ENCODE peak calls at places on chromosomes 6 and 20, in ten cellular contexts. D, Q, G, A, M, N, H, S, I and X are unnamed samples.
A peak's percentile ranks its signal among the peaks of the same experiment; 100 is the strongest.

GRCh38 chr6:112214749-112215269 is 39.6 kb downstream of the LAMA4 start:
- DNase-seq in D (no peak), Q (no peak), G (no peak), A (peak; percentile 82), M (no peak), N (no peak), H (no peak), S (no peak), I (no peak), X (no peak)

GRCh38 chr6:89940225-89941027 is 46.2 kb downstream of the GJA10 start:
- DNase-seq in D (peak; percentile 75), Q (peak; percentile 70), G (peak; percentile 60), A (peak; percentile 73), M (peak; percentile 88), N (peak; percentile 67), H (peak; percentile 52), S (peak; percentile 64), I (peak; percentile 78), X (peak; percentile 78)

GRCh38 chr6:45148711-45149341 is 179.3 kb upstream of the RUNX2 start:
- DNase-seq in D (no peak), Q (no peak), G (no peak), A (no peak), M (no peak), N (no peak), H (no peak), S (no peak), I (no peak), X (no peak)

GRCh38 chr20:24109537-24109936 is 121.0 kb upstream of the GGTLC1 start:
- DNase-seq in D (no peak), Q (no peak), G (no peak), A (no peak), M (no peak), N (no peak), H (no peak), S (no peak), I (no peak), X (no peak)

GRCh38 chr6:116255246-116255800 is 1.4 kb upstream of the TSPYL4 start:
- DNase-seq in D (peak; percentile 63), Q (no peak), G (no peak), A (peak; percentile 61), M (no peak), N (no peak), H (no peak), S (no peak), I (no peak), X (no peak)

GRCh38 chr6:139522471-139523220 is 148.2 kb upstream of the CITED2 start:
- DNase-seq in D (no peak), Q (no peak), G (no peak), A (no peak), M (no peak), N (no peak), H (no peak), S (no peak), I (no peak), X (no peak)

GRCh38 chr20:20037960-20038359 is 14.3 kb downstream of the CRNKL1 start:
- DNase-seq in D (no peak), Q (no peak), G (no peak), A (peak; percentile 82), M (no peak), N (no peak), H (no peak), S (no peak), I (no peak), X (no peak)

GRCh38 chr6:113481441-113481840 is 375.7 kb upstream of the MARCKS start:
- DNase-seq in D (no peak), Q (no peak), G (no peak), A (no peak), M (no peak), N (no peak), H (no peak), S (no peak), I (no peak), X (no peak)

GRCh38 chr6:10351678-10352220 is 63.1 kb downstream of the TFAP2A start:
- DNase-seq in D (no peak), Q (no peak), G (no peak), A (no peak), M (no peak), N (no peak), H (no peak), S (no peak), I (no peak), X (no peak)

GRCh38 chr6:30781697-30782424 is 37.5 kb upstream of the IER3 start:
- DNase-seq in D (peak; percentile 89), Q (no peak), G (peak; percentile 72), A (peak; percentile 86), M (no peak), N (peak; percentile 97), H (no peak), S (no peak), I (no peak), X (peak; percentile 88)
- H3K27ac ChIP-seq in D (peak overlapping the region; percentile 46), Q (no peak overlapping the region), G (peak overlapping the region; percentile 63), A (peak overlapping the region; percentile 82), M (no peak overlapping the region), N (peak overlapping the region; percentile 97), H (peak overlapping the region; percentile 26), S (no peak overlapping the region), I (peak overlapping the region; percentile 64), X (peak overlapping the region; percentile 99)

GRCh38 chr6:105781905-105782304 is 304.2 kb upstream of the PRDM1 start:
- DNase-seq in D (no peak), Q (peak; percentile 50), G (no peak), A (no peak), M (peak; percentile 79), N (no peak), H (no peak), S (no peak), I (no peak), X (no peak)
- H3K27ac ChIP-seq in D (no peak overlapping the region), Q (no peak overlapping the region), G (no peak overlapping the region), A (no peak overlapping the region), M (peak overlapping the region; percentile 42), N (no peak overlapping the region), H (peak overlapping the region; percentile 52), S (no peak overlapping the region), I (no peak overlapping the region), X (no peak overlapping the region)

GRCh38 chr6:163964778-163965177 is 550.3 kb downstream of the QKI start:
- DNase-seq in D (no peak), Q (no peak), G (no peak), A (no peak), M (no peak), N (no peak), H (no peak), S (no peak), I (no peak), X (no peak)
- H3K27ac ChIP-seq in D (no peak overlapping the region), Q (no peak overlapping the region), G (no peak overlapping the region), A (no peak overlapping the region), M (no peak overlapping the region), N (peak overlapping the region; percentile 94), H (no peak overlapping the region), S (no peak overlapping the region), I (no peak overlapping the region), X (no peak overlapping the region)

DNA sequence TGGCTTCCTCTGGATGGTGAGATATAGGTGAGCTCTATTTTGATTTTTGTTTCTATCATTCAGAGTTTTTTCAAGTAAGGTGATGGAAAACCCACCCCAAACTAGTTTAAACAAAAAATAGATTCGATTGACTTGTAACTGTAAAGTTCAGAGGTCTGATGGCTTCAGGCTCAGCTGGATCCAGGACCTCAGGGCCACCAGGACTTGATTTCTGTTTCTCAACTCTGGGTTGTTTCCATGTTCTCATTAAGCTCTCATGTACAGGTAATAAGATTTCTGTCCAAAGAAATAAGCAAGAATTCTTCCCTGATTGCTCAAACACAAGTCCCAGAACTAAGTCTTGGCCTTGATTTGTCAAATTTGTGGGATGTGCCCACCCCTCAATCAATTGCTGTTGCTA is 67.0 kb downstream of the DLGAP4 start:
- DNase-seq in D (no peak), Q (no peak), G (no peak), A (no peak), M (no peak), N (no peak), H (no peak), S (no peak), I (no peak), X (no peak)
- H3K27ac ChIP-seq in D (no peak overlapping the region), Q (no peak overlapping the region), G (no peak overlapping the region), A (no peak overlapping the region), M (no peak overlapping the region), N (no peak overlapping the region), H (no peak overlapping the region), S (no peak overlapping the region), I (no peak overlapping the region), X (no peak overlapping the region)

GRCh38 chr6:34232901-34233300 is 3.8 kb upstream of the HMGA1 start:
- DNase-seq in D (no peak), Q (no peak), G (no peak), A (no peak), M (no peak), N (no peak), H (no peak), S (no peak), I (no peak), X (no peak)
- H3K27ac ChIP-seq in D (no peak overlapping the region), Q (no peak overlapping the region), G (no peak overlapping the region), A (no peak overlapping the region), M (no peak overlapping the region), N (no peak overlapping the region), H (no peak overlapping the region), S (no peak overlapping the region), I (no peak overlapping the region), X (peak overlapping the region; percentile 49)

GRCh38 chr20:50133041-50133440 is 20.1 kb upstream of the UBE2V1 start:
- DNase-seq in D (no peak), Q (no peak), G (no peak), A (no peak), M (no peak), N (no peak), H (no peak), S (no peak), I (no peak), X (no peak)
- H3K27ac ChIP-seq in D (no peak overlapping the region), Q (no peak overlapping the region), G (no peak overlapping the region), A (no peak overlapping the region), M (no peak overlapping the region), N (peak overlapping the region; percentile 64), H (no peak overlapping the region), S (no peak overlapping the region), I (no peak overlapping the region), X (peak overlapping the region; percentile 37)